ENCODE peak calls at places on chromosomes 3 and 15, in eight cellular contexts. U is ovary, R is HepG2, V is tibial nerve, T is uterus, C is heart left ventricle, K is gastrocnemius medialis, Z is adrenal gland. W is an unnamed sample. For H3K36me3, the result is how much of the 10 kb centered on the place peaks cover.

GRCh38 chr3:155766206-155766605 is 21.3 kb upstream of the PLCH1 start:
- DNase-seq in V (no peak), K (no peak), Z (no peak), R (no peak), T (no peak), U (no peak), C (no peak), W (no peak)

GRCh38 chr3:435161-435560 is 238.6 kb downstream of the CHL1 start:
- DNase-seq in T (no peak), C (no peak), K (no peak), V (no peak), R (no peak), U (no peak), Z (no peak), W (no peak)

GRCh38 chr3:41450416-41451231 is 251.3 kb downstream of the CTNNB1 start:
- DNase-seq in C (no peak), U (no peak), T (no peak), Z (no peak), R (no peak), K (no peak), V (no peak), W (no peak)

GRCh38 chr3:140816372-140816771 is 125.3 kb upstream of the SLC25A36 start:
- DNase-seq in C (no peak), Z (no peak), K (no peak), R (no peak), T (no peak), U (no peak), V (no peak), W (no peak)

GRCh38 chr3:47324278-47324865 is 41.6 kb downstream of the KLHL18 start:
- DNase-seq in C (peak), K (peak), T (peak), R (peak), U (peak), V (peak), Z (peak), W (no peak)

GRCh38 chr3:115072265-115073008 is 74.7 kb downstream of the ZBTB20 start:
- DNase-seq in K (no peak), C (no peak), U (no peak), Z (no peak), R (no peak), T (no peak), V (no peak), W (no peak)

GRCh38 chr3:23435904-23436303 is 232.8 kb downstream of the UBE2E2 start:
- DNase-seq in R (no peak), K (no peak), U (no peak), T (no peak), C (no peak), V (no peak), Z (no peak), W (no peak)

GRCh38 chr3:55203006-55203405 is 275.1 kb upstream of the LRTM1 start:
- DNase-seq in R (no peak), U (no peak), T (no peak), C (no peak), V (no peak), Z (no peak), K (no peak), W (no peak)

GRCh38 chr3:19364150-19364549 is 215.8 kb downstream of the KCNH8 start:
- DNase-seq in V (no peak), K (no peak), Z (no peak), T (no peak), R (peak), C (no peak), U (no peak), W (no peak)

GRCh38 chr15:67383903-67384302 is 129.3 kb downstream of the IQCH start:
- DNase-seq in V (no peak), U (no peak), T (no peak), R (no peak), K (no peak), Z (no peak), C (no peak), W (no peak)

GRCh38 chr15:65177901-65178300 is 7.2 kb downstream of the CLPX start:
- DNase-seq in K (no peak), R (no peak), V (no peak), U (no peak), C (no peak), Z (no peak), T (no peak), W (no peak)

DNA sequence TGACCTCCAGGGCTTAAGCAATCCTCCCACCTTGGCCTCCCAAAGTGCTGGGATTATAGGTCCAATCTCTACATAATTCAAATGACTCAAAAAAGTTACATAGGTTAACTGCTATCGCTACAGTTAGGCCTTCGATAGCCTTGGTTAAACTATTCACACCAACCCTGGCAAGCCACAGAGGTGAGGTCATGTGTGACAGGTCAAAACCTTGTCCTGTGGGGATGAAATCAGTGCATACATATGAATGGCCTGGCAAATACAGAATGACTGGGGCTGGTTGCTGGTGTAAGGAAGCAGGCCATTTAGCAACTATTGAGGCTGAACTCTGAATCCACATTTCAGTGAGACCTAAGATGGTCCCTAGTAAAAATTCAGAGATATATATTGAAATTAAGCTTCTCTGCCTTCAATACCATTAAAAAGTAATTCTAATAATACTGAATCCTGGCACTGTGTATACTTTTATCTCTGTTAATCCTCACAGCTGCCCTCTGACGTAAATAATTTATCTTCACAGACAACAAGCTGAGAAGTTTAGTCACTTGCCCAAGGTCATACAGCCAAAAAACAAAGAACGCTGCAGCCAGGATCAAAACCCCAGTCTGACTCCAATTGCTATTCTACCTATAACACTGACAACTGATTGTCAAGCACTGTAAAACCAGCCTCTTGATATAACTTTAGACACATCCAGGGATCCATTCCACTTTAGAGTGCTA is 35.3 kb downstream of the MKRN2 start:
- DNase-seq in Z (peak), K (no peak), V (no peak), C (no peak), U (no peak), T (no peak), R (no peak), W (no peak)
- H3K36me3 ChIP-seq in Z (under half), K (under half), V (half or more), C (half or more), U (under half), T (under half), R (half or more), W (half or more)

GRCh38 chr3:27607370-27607769 is 114.8 kb downstream of the EOMES start:
- DNase-seq in R (no peak), T (no peak), V (no peak), C (no peak), Z (no peak), U (no peak), K (no peak), W (no peak)
- H3K27ac ChIP-seq in R (no peak), T (no peak), V (no peak), C (no peak), Z (no peak), U (no peak), K (no peak), W (no peak)

DNA sequence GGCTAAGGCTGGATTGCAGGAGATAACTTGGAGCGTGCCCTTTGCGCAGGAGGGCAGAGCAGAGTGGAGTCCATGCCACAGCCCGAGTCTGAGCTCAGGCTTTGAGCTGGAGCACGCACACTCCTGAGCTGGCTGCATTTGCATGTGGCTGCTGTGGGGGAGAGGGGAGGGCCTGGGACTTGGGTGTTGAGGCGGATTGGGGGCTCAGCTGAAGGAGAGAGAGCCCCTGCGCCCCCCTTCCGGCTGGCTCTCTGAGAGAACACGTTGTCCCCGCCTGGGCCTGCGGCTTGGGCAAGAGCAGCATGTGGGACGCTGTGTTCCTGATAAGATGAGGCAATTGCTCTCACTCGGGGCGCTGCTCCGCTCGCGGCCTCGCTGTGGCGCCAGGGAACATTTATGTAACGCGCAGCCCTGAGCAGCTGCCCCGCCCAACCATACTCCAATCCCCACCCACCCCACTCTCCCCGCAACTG is 39.1 kb downstream of the KLF13 start:
- DNase-seq in Z (peak), T (peak), K (peak), V (peak), C (peak), U (peak), R (no peak), W (peak)
- TF ChIP-seq POLR2A in Z (peak), T (no peak), K (no peak), V (no peak), C (no peak), U (peak), R (no peak), W (no peak)

DNA sequence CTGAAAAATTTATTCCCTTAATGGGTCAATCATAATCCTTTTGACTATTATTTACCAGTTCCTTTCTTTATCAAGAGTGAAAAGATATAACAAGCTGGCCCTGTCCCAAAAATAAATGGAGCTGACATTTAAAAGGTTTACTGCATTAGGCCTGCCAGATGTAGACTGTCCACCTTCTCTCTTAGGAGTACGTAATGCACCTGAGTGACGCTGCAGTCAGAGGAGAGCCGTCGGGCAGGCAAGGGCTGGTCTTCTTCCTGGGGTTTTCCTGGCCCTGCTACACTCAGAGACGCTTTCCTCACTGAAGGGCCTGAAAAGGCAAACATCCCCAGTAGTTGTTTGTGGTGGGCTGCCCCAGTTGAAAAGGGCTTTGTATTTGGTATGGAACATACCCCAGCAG is 27.6 kb downstream of the NEK4 start:
- DNase-seq in T (no peak), Z (no peak), V (no peak), K (no peak), R (no peak), C (no peak), U (no peak), W (no peak)
- H3K36me3 ChIP-seq in T (under half), Z (under half), V (half or more), K (under half), R (under half), C (half or more), U (under half), W (half or more)

GRCh38 chr3:133301194-133301593 is 98.7 kb upstream of the BFSP2 start:
- DNase-seq in V (no peak), Z (no peak), R (no peak), U (no peak), C (no peak), T (no peak), K (no peak), W (no peak)
- H3K27ac ChIP-seq in V (no peak), Z (no peak), R (no peak), U (no peak), C (no peak), T (no peak), K (no peak), W (no peak)

GRCh38 chr3:50258979-50259378 is 10.0 kb upstream of the SEMA3B start:
- DNase-seq in R (no peak), V (no peak), K (no peak), T (no peak), U (no peak), Z (no peak), C (peak), W (no peak)

GRCh38 chr3:50261505-50261904 is 7.4 kb upstream of the SEMA3B start:
- DNase-seq in K (no peak), Z (no peak), R (no peak), V (no peak), T (no peak), C (peak), U (no peak), W (no peak)

GRCh38 chr3:50260942-50261441 is 8.0 kb upstream of the SEMA3B start:
- DNase-seq in U (no peak), T (no peak), R (no peak), C (peak), K (no peak), Z (no peak), V (no peak), W (no peak)

GRCh38 chr3:50259432-50260026 is 9.4 kb upstream of the SEMA3B start:
- DNase-seq in K (no peak), T (no peak), U (no peak), Z (no peak), R (no peak), V (no peak), C (peak), W (no peak)

GRCh38 chr3:50260027-50260941 is 8.7 kb upstream of the SEMA3B start:
- DNase-seq in Z (peak), K (peak), R (peak), V (peak), C (peak), U (peak), T (peak), W (peak)
- TF ChIP-seq POLR2A in Z (peak), K (peak), R (no peak), V (peak), C (no peak), U (peak), T (peak), W (peak)

GRCh38 chr3:185657211-185657610 is 71.1 kb downstream of the SENP2 start:
- DNase-seq in Z (no peak), V (no peak), R (no peak), K (no peak), T (no peak), C (no peak), U (no peak), W (no peak)
- H3K36me3 ChIP-seq in Z (under half), V (under half), R (half or more), K (under half), T (under half), C (under half), U (under half), W (under half)